ENCODE peak calls at places on chromosomes 11 and 22, in six cellular contexts. Q is ovary, P is GM23338, V is dorsolateral prefrontal cortex, I is IMR-90, A is GM06990. F is an unnamed sample.

GRCh38 chr11:46039990-46040389 is 81.3 kb downstream of the PHF21A start:
- DNase-seq in Q (no peak), P (no peak), V (no peak), I (peak; percentile 69), A (no peak), F (peak; percentile 49)

GRCh38 chr11:69915501-69916250 is 96.5 kb upstream of the FGF3 start:
- DNase-seq in Q (peak; percentile 86), P (peak; percentile 93), V (peak; percentile 43), I (peak; percentile 76), A (no peak), F (no peak)

GRCh38 chr11:117806906-117807305 is 9.9 kb upstream of the DSCAML1 start:
- DNase-seq in Q (no peak), P (no peak), V (no peak), I (no peak), A (no peak), F (no peak)

GRCh38 chr11:94473177-94473799 is 20.4 kb downstream of the MRE11 start:
- DNase-seq in Q (no peak), P (peak; percentile 53), V (no peak), I (peak; percentile 10), A (peak; percentile 70), F (no peak)

GRCh38 chr22:24134090-24134846 is 47.0 kb upstream of the SUSD2 start:
- DNase-seq in Q (peak; percentile 54), P (peak; percentile 34), V (peak; percentile 92), I (no peak), A (no peak), F (no peak)

GRCh38 chr11:62974848-62975522 is 9.8 kb downstream of the SLC22A6 start:
- DNase-seq in Q (no peak), P (peak; percentile 81), V (no peak), I (no peak), A (no peak), F (no peak)

GRCh38 chr22:48394787-48395620 is 1432.7 kb downstream of the BRD1 start:
- DNase-seq in Q (no peak), P (no peak), V (no peak), I (no peak), A (no peak), F (no peak)

GRCh38 chr22:24424001-24424900 is 3.1 kb upstream of the ADORA2A start:
- DNase-seq in Q (no peak), P (peak; percentile 72), V (no peak), I (no peak), A (peak; percentile 60), F (no peak)

GRCh38 chr11:64227405-64227956 is 1.4 kb downstream of the NUDT22 start:
- DNase-seq in Q (no peak), P (no peak), V (no peak), I (no peak), A (no peak), F (no peak)
- H3K4me3 ChIP-seq in Q (no peak overlapping the region), P (peak overlapping the region; percentile 98), V (peak overlapping the region; percentile 88), I (no peak overlapping the region), A (peak overlapping the region; percentile 94), F (peak overlapping the region; percentile 87)

DNA sequence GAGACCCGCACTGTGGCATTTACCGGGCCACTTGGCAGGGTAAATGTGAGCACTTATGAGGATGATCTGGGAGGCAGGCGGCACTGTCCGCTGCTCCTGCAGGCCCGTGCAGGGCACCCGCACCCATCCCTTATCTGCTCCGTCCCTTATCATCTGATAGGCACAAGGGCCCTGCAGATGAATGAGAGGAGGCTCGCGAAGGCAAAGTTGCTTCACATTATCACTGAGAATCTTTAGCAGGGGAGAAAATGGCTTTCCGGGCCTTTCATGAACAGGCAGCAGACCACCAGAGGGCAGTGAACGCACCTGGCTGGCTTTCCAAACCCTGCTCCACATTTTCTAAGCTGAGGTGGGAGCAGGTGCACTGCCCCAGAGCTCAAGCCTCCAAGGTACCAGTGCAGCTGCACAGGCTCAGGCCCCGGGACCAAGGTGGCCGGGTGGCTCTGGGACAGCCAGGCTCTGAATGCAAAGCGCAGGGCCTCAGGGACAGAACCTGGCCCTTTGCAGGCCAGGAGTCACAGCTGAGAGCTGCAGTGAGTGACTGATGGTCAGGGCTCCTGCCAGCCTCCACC is 165.6 kb downstream of the SHANK2 start:
- DNase-seq in Q (peak; percentile 18), P (peak; percentile 80), V (no peak), I (peak; percentile 10), A (no peak), F (no peak)
- TF ChIP-seq CTCF in Q (no peak), P (peak; percentile 82), V (peak; percentile 27), I (peak; percentile 49), A (peak; percentile 52), F (peak; percentile 68)

GRCh38 chr11:394858-395655 is 1.0 kb downstream of the PKP3 start:
- DNase-seq in Q (no peak), P (no peak), V (no peak), I (no peak), A (no peak), F (no peak)
- H3K4me3 ChIP-seq in Q (no peak overlapping the region), P (peak overlapping the region; percentile 47), V (no peak overlapping the region), I (no peak overlapping the region), A (no peak overlapping the region), F (no peak overlapping the region)

DNA sequence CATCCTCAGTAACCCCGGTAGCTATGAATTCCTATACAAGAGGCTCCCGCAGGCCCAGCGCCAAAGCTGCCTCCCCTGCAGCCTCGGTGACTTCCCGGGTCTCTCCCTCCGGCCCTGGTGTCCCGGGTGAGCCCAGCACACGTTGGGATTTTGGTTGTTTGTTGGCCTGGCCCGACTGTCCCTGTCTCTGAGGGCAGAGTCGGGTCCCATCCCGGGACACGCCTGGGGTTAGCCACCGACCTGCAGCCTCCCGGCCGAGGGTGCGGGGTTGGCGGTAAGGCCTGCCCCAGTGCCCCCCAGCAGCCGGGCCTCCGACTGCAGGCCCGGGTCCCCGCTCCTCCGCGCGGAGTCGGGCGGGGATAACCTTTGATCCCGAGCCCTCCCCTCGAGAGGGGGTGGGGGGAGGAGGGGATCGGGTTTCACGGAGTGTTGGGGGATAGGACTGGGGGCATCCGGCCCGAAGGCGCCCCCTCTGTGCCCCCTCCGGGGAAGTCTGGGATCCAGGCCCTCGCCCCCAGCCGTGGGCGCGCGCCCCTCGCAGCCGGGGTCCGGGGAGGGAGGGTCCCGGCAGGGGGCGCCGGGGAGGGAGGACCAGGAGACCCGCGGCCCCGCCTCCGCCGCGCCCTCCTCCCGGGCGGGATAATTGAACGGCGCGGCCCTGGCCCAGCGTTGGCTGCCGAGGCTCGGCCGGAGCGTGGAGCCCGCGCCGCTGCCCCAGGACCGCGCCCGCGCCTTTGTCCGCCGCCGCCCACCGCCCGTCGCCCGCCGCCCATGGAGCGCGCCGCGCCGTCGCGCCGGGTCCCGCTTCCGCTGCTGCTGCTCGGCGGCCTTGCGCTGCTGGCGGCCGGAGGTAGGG is at the start of gene FBLN1:
- DNase-seq in Q (peak; percentile 73), P (peak; percentile 85), V (no peak), I (no peak), A (no peak), F (no peak)
- TF ChIP-seq CTCF in Q (no peak), P (peak; percentile 24), V (no peak), I (peak; percentile 21), A (no peak), F (no peak)

F was measured in AG09309.